ENCODE peak calls at places on chromosomes 2 and 18, in eight cellular contexts. One of them, this sample, is unnamed.

GRCh38 chr2:235829726-235830125 is 335.9 kb downstream of the AGAP1 start:
- DNase-seq in PC-3: no peak
- DNase-seq in mammary epithelial cell: no peak
- DNase-seq in WTC11: no peak
- DNase-seq in breast epithelium: no peak
- DNase-seq in BJ: no peak
- DNase-seq in WERI-Rb-1: no peak
- DNase-seq in A549: no peak
- DNase-seq in this sample: no peak

GRCh38 chr2:5250482-5250881 is 441.7 kb upstream of the SOX11 start:
- DNase-seq in PC-3: peak; percentile 57
- DNase-seq in mammary epithelial cell: no peak
- DNase-seq in WTC11: no peak
- DNase-seq in breast epithelium: no peak
- DNase-seq in BJ: no peak
- DNase-seq in WERI-Rb-1: no peak
- DNase-seq in A549: no peak
- DNase-seq in this sample: no peak

GRCh38 chr18:79601234-79601633 is 78.4 kb upstream of the CTDP1 start:
- DNase-seq in PC-3: no peak
- DNase-seq in mammary epithelial cell: no peak
- DNase-seq in WTC11: no peak
- DNase-seq in breast epithelium: no peak
- DNase-seq in BJ: no peak
- DNase-seq in WERI-Rb-1: no peak
- DNase-seq in A549: no peak
- DNase-seq in this sample: no peak

GRCh38 chr2:12087671-12088380 is 341.4 kb downstream of the LPIN1 start:
- DNase-seq in PC-3: peak; percentile 96
- DNase-seq in mammary epithelial cell: peak; percentile 87
- DNase-seq in WTC11: no peak
- DNase-seq in breast epithelium: no peak
- DNase-seq in BJ: no peak
- DNase-seq in WERI-Rb-1: no peak
- DNase-seq in A549: peak; percentile 19
- DNase-seq in this sample: no peak

GRCh38 chr2:122236152-122236892 is 480.9 kb downstream of the TSN start:
- DNase-seq in PC-3: peak; percentile 98
- DNase-seq in mammary epithelial cell: peak; percentile 86
- DNase-seq in WTC11: no peak
- DNase-seq in breast epithelium: no peak
- DNase-seq in BJ: peak; percentile 4
- DNase-seq in WERI-Rb-1: peak; percentile 19
- DNase-seq in A549: peak; percentile 64
- DNase-seq in this sample: no peak

GRCh38 chr18:34514238-34514637 is 195.9 kb upstream of the DTNA start:
- DNase-seq in PC-3: peak; percentile 79
- DNase-seq in mammary epithelial cell: peak; percentile 82
- DNase-seq in WTC11: no peak
- DNase-seq in breast epithelium: no peak
- DNase-seq in BJ: no peak
- DNase-seq in WERI-Rb-1: no peak
- DNase-seq in A549: no peak
- DNase-seq in this sample: no peak

GRCh38 chr2:120551540-120551939 is 184.1 kb upstream of the GLI2 start:
- DNase-seq in PC-3: no peak
- DNase-seq in mammary epithelial cell: no peak
- DNase-seq in WTC11: no peak
- DNase-seq in breast epithelium: no peak
- DNase-seq in BJ: no peak
- DNase-seq in WERI-Rb-1: no peak
- DNase-seq in A549: no peak
- DNase-seq in this sample: no peak

GRCh38 chr2:51304341-51304740 is 272.4 kb upstream of the NRXN1 start:
- DNase-seq in PC-3: no peak
- DNase-seq in mammary epithelial cell: no peak
- DNase-seq in WTC11: no peak
- DNase-seq in breast epithelium: no peak
- DNase-seq in BJ: no peak
- DNase-seq in WERI-Rb-1: no peak
- DNase-seq in A549: no peak
- DNase-seq in this sample: no peak

GRCh38 chr18:34639662-34640061 is 70.4 kb upstream of the DTNA start:
- DNase-seq in PC-3: no peak
- DNase-seq in mammary epithelial cell: no peak
- DNase-seq in WTC11: no peak
- DNase-seq in breast epithelium: no peak
- DNase-seq in BJ: no peak
- DNase-seq in WERI-Rb-1: no peak
- DNase-seq in A549: no peak
- DNase-seq in this sample: no peak

GRCh38 chr2:83016343-83017110 is 1442.6 kb downstream of the SUCLG1 start:
- DNase-seq in PC-3: no peak
- DNase-seq in mammary epithelial cell: no peak
- DNase-seq in WTC11: peak; percentile 21
- DNase-seq in breast epithelium: no peak
- DNase-seq in BJ: no peak
- DNase-seq in WERI-Rb-1: peak; percentile 30
- DNase-seq in A549: no peak
- DNase-seq in this sample: no peak

GRCh38 chr2:29117636-29118303 is 2.6 kb downstream of the CLIP4 start:
- DNase-seq in PC-3: peak; percentile 94
- DNase-seq in mammary epithelial cell: peak; percentile 83
- DNase-seq in WTC11: no peak
- DNase-seq in breast epithelium: no peak
- DNase-seq in BJ: no peak
- DNase-seq in WERI-Rb-1: no peak
- DNase-seq in A549: peak; percentile 85
- DNase-seq in this sample: no peak

GRCh38 chr2:188385857-188386256 is 94.2 kb downstream of the GULP1 start:
- DNase-seq in PC-3: no peak
- DNase-seq in mammary epithelial cell: no peak
- DNase-seq in WTC11: no peak
- DNase-seq in breast epithelium: no peak
- DNase-seq in BJ: no peak
- DNase-seq in WERI-Rb-1: no peak
- DNase-seq in A549: no peak
- DNase-seq in this sample: no peak

GRCh38 chr18:22566703-22567420 is 149.1 kb upstream of the CTAGE1 start:
- DNase-seq in PC-3: no peak
- DNase-seq in mammary epithelial cell: no peak
- DNase-seq in WTC11: no peak
- DNase-seq in breast epithelium: no peak
- DNase-seq in BJ: no peak
- DNase-seq in WERI-Rb-1: no peak
- DNase-seq in A549: no peak
- DNase-seq in this sample: no peak

GRCh38 chr2:59578349-59578748 is 975.1 kb downstream of the BCL11A start:
- DNase-seq in PC-3: no peak
- DNase-seq in mammary epithelial cell: no peak
- DNase-seq in WTC11: no peak
- DNase-seq in breast epithelium: no peak
- DNase-seq in BJ: no peak
- DNase-seq in WERI-Rb-1: no peak
- DNase-seq in A549: no peak
- DNase-seq in this sample: no peak

GRCh38 chr2:232028071-232028470 is 66.6 kb downstream of the DIS3L2 start:
- DNase-seq in PC-3: no peak
- DNase-seq in mammary epithelial cell: no peak
- DNase-seq in WTC11: no peak
- DNase-seq in breast epithelium: no peak
- DNase-seq in BJ: no peak
- DNase-seq in WERI-Rb-1: no peak
- DNase-seq in A549: no peak
- DNase-seq in this sample: no peak

GRCh38 chr2:169260846-169261245 is 101.5 kb downstream of the LRP2 start:
- DNase-seq in PC-3: no peak
- DNase-seq in mammary epithelial cell: no peak
- DNase-seq in WTC11: no peak
- DNase-seq in breast epithelium: no peak
- DNase-seq in BJ: no peak
- DNase-seq in WERI-Rb-1: no peak
- DNase-seq in A549: no peak
- DNase-seq in this sample: no peak

GRCh38 chr18:48475635-48476549 is 62.9 kb upstream of the CTIF start:
- DNase-seq in PC-3: peak; percentile 63
- DNase-seq in mammary epithelial cell: peak; percentile 57
- DNase-seq in WTC11: peak; percentile 62
- DNase-seq in breast epithelium: no peak
- DNase-seq in BJ: no peak
- DNase-seq in WERI-Rb-1: peak; percentile 72
- DNase-seq in A549: peak; percentile 70
- DNase-seq in this sample: no peak

GRCh38 chr2:54176577-54176976 is 61.2 kb downstream of the ACYP2 start:
- DNase-seq in PC-3: peak; percentile 43
- DNase-seq in mammary epithelial cell: peak; percentile 24
- DNase-seq in WTC11: peak; percentile 64
- DNase-seq in breast epithelium: no peak
- DNase-seq in BJ: no peak
- DNase-seq in WERI-Rb-1: peak; percentile 78
- DNase-seq in A549: peak; percentile 42
- DNase-seq in this sample: no peak

GRCh38 chr18:62784338-62784965 is 69.1 kb downstream of the PHLPP1 start:
- DNase-seq in PC-3: no peak
- DNase-seq in mammary epithelial cell: no peak
- DNase-seq in WTC11: no peak
- DNase-seq in breast epithelium: no peak
- DNase-seq in BJ: no peak
- DNase-seq in WERI-Rb-1: no peak
- DNase-seq in A549: no peak
- DNase-seq in this sample: no peak

GRCh38 chr2:82790277-82791021 is 1668.6 kb downstream of the SUCLG1 start:
- DNase-seq in PC-3: peak; percentile 77
- DNase-seq in mammary epithelial cell: no peak
- DNase-seq in WTC11: no peak
- DNase-seq in breast epithelium: no peak
- DNase-seq in BJ: no peak
- DNase-seq in WERI-Rb-1: no peak
- DNase-seq in A549: peak; percentile 13
- DNase-seq in this sample: no peak

GRCh38 chr18:33751613-33752221 is 173.7 kb downstream of the ASXL3 start:
- DNase-seq in PC-3: peak; percentile 9
- DNase-seq in mammary epithelial cell: no peak
- DNase-seq in WTC11: no peak
- DNase-seq in breast epithelium: no peak
- DNase-seq in BJ: no peak
- DNase-seq in WERI-Rb-1: no peak
- DNase-seq in A549: peak; percentile 7
- DNase-seq in this sample: no peak

GRCh38 chr2:62801110-62801509 is 95.6 kb downstream of the EHBP1 start:
- DNase-seq in PC-3: no peak
- DNase-seq in mammary epithelial cell: no peak
- DNase-seq in WTC11: no peak
- DNase-seq in breast epithelium: no peak
- DNase-seq in BJ: no peak
- DNase-seq in WERI-Rb-1: no peak
- DNase-seq in A549: no peak
- DNase-seq in this sample: no peak
- TF ChIP-seq CTCF in PC-3: no peak
- TF ChIP-seq CTCF in mammary epithelial cell: no peak
- TF ChIP-seq CTCF in WTC11: no peak
- TF ChIP-seq CTCF in breast epithelium: no peak
- TF ChIP-seq CTCF in BJ: no peak
- TF ChIP-seq CTCF in WERI-Rb-1: no peak
- TF ChIP-seq CTCF in A549: no peak
- TF ChIP-seq CTCF in this sample: no peak

GRCh38 chr2:216023055-216023648 is 9.8 kb upstream of the MREG start:
- DNase-seq in PC-3: peak; percentile 74
- DNase-seq in mammary epithelial cell: peak; percentile 40
- DNase-seq in WTC11: peak; percentile 53
- DNase-seq in breast epithelium: no peak
- DNase-seq in BJ: no peak
- DNase-seq in WERI-Rb-1: peak; percentile 81
- DNase-seq in A549: peak; percentile 58
- DNase-seq in this sample: no peak
- TF ChIP-seq CTCF in PC-3: peak; percentile 87
- TF ChIP-seq CTCF in mammary epithelial cell: peak; percentile 81
- TF ChIP-seq CTCF in WTC11: peak; percentile 46
- TF ChIP-seq CTCF in breast epithelium: peak; percentile 72
- TF ChIP-seq CTCF in BJ: peak; percentile 77
- TF ChIP-seq CTCF in WERI-Rb-1: peak; percentile 49
- TF ChIP-seq CTCF in A549: peak; percentile 61
- TF ChIP-seq CTCF in this sample: peak; percentile 47

DNA sequence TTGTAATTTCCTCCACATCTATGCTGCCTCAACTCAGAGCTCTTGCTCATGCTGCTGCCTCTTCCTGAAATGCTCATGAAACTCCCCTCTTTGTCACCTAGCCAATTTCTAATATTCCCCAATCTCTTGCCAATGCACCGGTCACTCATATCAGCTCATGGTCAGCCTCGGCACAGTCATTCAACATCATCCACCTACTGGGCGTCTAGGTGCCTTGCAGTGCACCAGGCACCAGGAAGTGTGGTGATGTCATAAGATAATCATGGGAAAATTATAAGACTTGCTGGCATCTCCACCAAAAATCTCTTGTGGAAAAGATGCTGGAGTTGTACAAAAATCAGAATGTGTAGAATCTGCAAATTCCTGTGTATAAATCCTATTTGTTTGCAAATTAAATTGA is 52.6 kb upstream of the RAB27B start:
- DNase-seq in PC-3: peak; percentile 77
- DNase-seq in mammary epithelial cell: peak; percentile 77
- DNase-seq in WTC11: no peak
- DNase-seq in breast epithelium: no peak
- DNase-seq in BJ: no peak
- DNase-seq in WERI-Rb-1: no peak
- DNase-seq in A549: peak; percentile 84
- DNase-seq in this sample: no peak
- TF ChIP-seq CTCF in PC-3: peak; percentile 70
- TF ChIP-seq CTCF in mammary epithelial cell: peak; percentile 71
- TF ChIP-seq CTCF in WTC11: no peak
- TF ChIP-seq CTCF in breast epithelium: peak; percentile 14
- TF ChIP-seq CTCF in BJ: peak; percentile 47
- TF ChIP-seq CTCF in WERI-Rb-1: no peak
- TF ChIP-seq CTCF in A549: peak; percentile 11
- TF ChIP-seq CTCF in this sample: no peak

GRCh38 chr2:238518828-238519186 is 92.1 kb downstream of the ASB1 start:
- DNase-seq in PC-3: no peak
- DNase-seq in mammary epithelial cell: no peak
- DNase-seq in WTC11: no peak
- DNase-seq in breast epithelium: no peak
- DNase-seq in BJ: no peak
- DNase-seq in WERI-Rb-1: no peak
- DNase-seq in A549: no peak
- DNase-seq in this sample: no peak

GRCh38 chr2:238517209-238517608 is 90.5 kb downstream of the ASB1 start:
- DNase-seq in PC-3: no peak
- DNase-seq in mammary epithelial cell: no peak
- DNase-seq in WTC11: no peak
- DNase-seq in breast epithelium: no peak
- DNase-seq in BJ: no peak
- DNase-seq in WERI-Rb-1: no peak
- DNase-seq in A549: no peak
- DNase-seq in this sample: no peak

GRCh38 chr2:238520359-238520886 is 93.7 kb downstream of the ASB1 start:
- DNase-seq in PC-3: no peak
- DNase-seq in mammary epithelial cell: no peak
- DNase-seq in WTC11: no peak
- DNase-seq in breast epithelium: no peak
- DNase-seq in BJ: no peak
- DNase-seq in WERI-Rb-1: no peak
- DNase-seq in A549: no peak
- DNase-seq in this sample: no peak

GRCh38 chr2:238521002-238521401 is 94.3 kb downstream of the ASB1 start:
- DNase-seq in PC-3: no peak
- DNase-seq in mammary epithelial cell: no peak
- DNase-seq in WTC11: no peak
- DNase-seq in breast epithelium: no peak
- DNase-seq in BJ: no peak
- DNase-seq in WERI-Rb-1: no peak
- DNase-seq in A549: no peak
- DNase-seq in this sample: no peak

GRCh38 chr2:238518127-238518827 is 91.5 kb downstream of the ASB1 start:
- DNase-seq in PC-3: no peak
- DNase-seq in mammary epithelial cell: no peak
- DNase-seq in WTC11: no peak
- DNase-seq in breast epithelium: no peak
- DNase-seq in BJ: peak; percentile 94
- DNase-seq in WERI-Rb-1: no peak
- DNase-seq in A549: no peak
- DNase-seq in this sample: no peak
- TF ChIP-seq CTCF in PC-3: no peak
- TF ChIP-seq CTCF in mammary epithelial cell: no peak
- TF ChIP-seq CTCF in WTC11: no peak
- TF ChIP-seq CTCF in breast epithelium: no peak
- TF ChIP-seq CTCF in BJ: peak; percentile 20
- TF ChIP-seq CTCF in WERI-Rb-1: no peak
- TF ChIP-seq CTCF in A549: no peak
- TF ChIP-seq CTCF in this sample: no peak